ENCODE peak calls at places on chromosomes 16 and 17, in nine cellular contexts. B, G, L, H, I, E, O, S and Y are unnamed samples.

GRCh38 chr17:81388612-81389367 is 6.5 kb upstream of the BAHCC1 start:
- DNase-seq in B (no peak), G (no peak), L (peak), H (no peak), I (no peak), E (no peak), O (no peak), S (no peak), Y (no peak)

GRCh38 chr17:77414811-77415400 is 274.1 kb downstream of the SEC14L1 start:
- DNase-seq in B (no peak), G (no peak), L (no peak), H (no peak), I (no peak), E (no peak), O (no peak), S (no peak), Y (no peak)

GRCh38 chr16:66928702-66929388 is 3.5 kb upstream of the RRAD start:
- DNase-seq in B (no peak), G (no peak), L (peak), H (peak), I (peak), E (peak), O (no peak), S (no peak), Y (no peak)

GRCh38 chr16:88561485-88562369 is 8.5 kb upstream of the ZC3H18 start:
- DNase-seq in B (no peak), G (no peak), L (peak), H (peak), I (peak), E (peak), O (peak), S (peak), Y (peak)

GRCh38 chr17:50264263-50265113 is 9.8 kb upstream of the TMEM92 start:
- DNase-seq in B (no peak), G (peak), L (peak), H (no peak), I (peak), E (no peak), O (no peak), S (no peak), Y (peak)

GRCh38 chr17:42365136-42365535 is 23.1 kb downstream of the STAT3 start:
- DNase-seq in B (no peak), G (no peak), L (no peak), H (no peak), I (peak), E (no peak), O (no peak), S (no peak), Y (no peak)

GRCh38 chr16:17369441-17369951 is 101.3 kb downstream of the XYLT1 start:
- DNase-seq in B (no peak), G (no peak), L (no peak), H (no peak), I (no peak), E (no peak), O (peak), S (no peak), Y (no peak)

GRCh38 chr17:37191219-37191618 is 184.6 kb upstream of the C17orf78 start:
- DNase-seq in B (no peak), G (no peak), L (no peak), H (peak), I (peak), E (no peak), O (no peak), S (no peak), Y (no peak)

GRCh38 chr16:86791287-86792074 is 213.1 kb downstream of the FOXL1 start:
- DNase-seq in B (no peak), G (no peak), L (no peak), H (peak), I (no peak), E (no peak), O (no peak), S (no peak), Y (no peak)

GRCh38 chr17:27741361-27741861 is 58.9 kb downstream of the NOS2 start:
- DNase-seq in B (peak), G (no peak), L (no peak), H (peak), I (peak), E (peak), O (no peak), S (peak), Y (no peak)

GRCh38 chr17:2393184-2393953 is 7.5 kb downstream of the MNT start:
- DNase-seq in B (peak), G (peak), L (peak), H (peak), I (peak), E (peak), O (peak), S (peak), Y (peak)

GRCh38 chr17:77100009-77100408 is 40.8 kb upstream of the SEC14L1 start:
- DNase-seq in B (peak), G (no peak), L (no peak), H (no peak), I (no peak), E (no peak), O (peak), S (no peak), Y (no peak)

GRCh38 chr17:28812980-28813377 is 29.6 kb downstream of the FAM222B start:
- DNase-seq in B (no peak), G (no peak), L (peak), H (no peak), I (peak), E (no peak), O (no peak), S (peak), Y (no peak)

GRCh38 chr16:6231351-6231750 is 1101.3 kb upstream of the RBFOX1 start:
- DNase-seq in B (no peak), G (no peak), L (no peak), H (no peak), I (no peak), E (no peak), O (no peak), S (no peak), Y (no peak)

GRCh38 chr17:8488931-8489330 is 53.2 kb downstream of the NDEL1 start:
- DNase-seq in B (peak), G (peak), L (no peak), H (peak), I (peak), E (peak), O (peak), S (peak), Y (no peak)

GRCh38 chr17:11935734-11936406 is 61.4 kb downstream of the ZNF18 start:
- DNase-seq in B (no peak), G (no peak), L (peak), H (peak), I (peak), E (peak), O (peak), S (peak), Y (peak)

GRCh38 chr16:4979164-4979563 is 21.0 kb downstream of the SEC14L5 start:
- DNase-seq in B (no peak), G (no peak), L (no peak), H (no peak), I (no peak), E (no peak), O (no peak), S (no peak), Y (no peak)

GRCh38 chr17:29007456-29008455 is 1.9 kb upstream of the SEZ6 start:
- DNase-seq in B (no peak), G (no peak), L (no peak), H (no peak), I (peak), E (peak), O (no peak), S (peak), Y (no peak)

GRCh38 chr17:59825533-59826316 is 67.0 kb downstream of the TUBD1 start:
- DNase-seq in B (no peak), G (no peak), L (no peak), H (peak), I (peak), E (peak), O (no peak), S (peak), Y (no peak)

GRCh38 chr17:29577778-29578211 is 9.3 kb downstream of the TP53I13 start:
- DNase-seq in B (no peak), G (peak), L (no peak), H (peak), I (peak), E (no peak), O (peak), S (no peak), Y (peak)

GRCh38 chr16:67155305-67156145 is 4.2 kb downstream of the TRADD start:
- DNase-seq in B (no peak), G (peak), L (peak), H (peak), I (peak), E (peak), O (peak), S (peak), Y (peak)

GRCh38 chr16:17828012-17828411 is 357.3 kb upstream of the XYLT1 start:
- DNase-seq in B (no peak), G (no peak), L (no peak), H (peak), I (peak), E (peak), O (no peak), S (no peak), Y (no peak)

GRCh38 chr16:17346774-17347569 is 123.8 kb downstream of the XYLT1 start:
- DNase-seq in B (no peak), G (no peak), L (no peak), H (no peak), I (no peak), E (no peak), O (no peak), S (no peak), Y (no peak)

GRCh38 chr16:2763173-2763572 is 10.7 kb downstream of the SRRM2 start:
- DNase-seq in B (no peak), G (no peak), L (no peak), H (no peak), I (no peak), E (no peak), O (no peak), S (no peak), Y (no peak)

GRCh38 chr16:2766430-2767139 is 10.5 kb downstream of the ELOB start:
- DNase-seq in B (no peak), G (no peak), L (no peak), H (no peak), I (no peak), E (no peak), O (no peak), S (no peak), Y (no peak)

GRCh38 chr16:2765462-2766404 is 11.3 kb downstream of the ELOB start:
- DNase-seq in B (no peak), G (no peak), L (no peak), H (no peak), I (no peak), E (no peak), O (no peak), S (no peak), Y (no peak)

GRCh38 chr16:2762711-2763110 is 10.3 kb downstream of the SRRM2 start:
- DNase-seq in B (no peak), G (no peak), L (no peak), H (no peak), I (no peak), E (no peak), O (no peak), S (no peak), Y (no peak)

DNA sequence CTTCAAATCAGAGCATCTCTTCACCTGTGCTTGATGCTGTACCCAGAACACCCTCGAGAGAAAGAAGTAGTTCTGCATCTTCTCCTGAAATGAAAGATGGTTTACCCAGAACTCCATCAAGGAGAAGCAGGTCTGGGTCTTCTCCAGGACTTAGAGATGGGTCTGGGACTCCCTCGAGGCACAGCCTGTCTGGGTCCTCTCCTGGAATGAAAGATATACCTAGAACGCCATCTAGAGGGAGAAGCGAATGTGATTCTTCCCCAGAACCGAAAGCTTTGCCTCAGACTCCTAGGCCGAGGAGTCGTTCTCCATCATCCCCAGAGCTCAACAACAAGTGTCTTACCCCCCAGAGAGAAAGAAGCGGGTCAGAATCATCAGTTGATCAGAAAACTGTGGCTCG is 12.3 kb downstream of the SRRM2 start:
- DNase-seq in B (no peak), G (no peak), L (no peak), H (no peak), I (no peak), E (no peak), O (no peak), S (no peak), Y (no peak)
- TF ChIP-seq CTCF in B (no peak), G (no peak), L (peak), H (no peak), I (no peak), E (no peak), O (no peak), S (peak), Y (no peak)

GRCh38 chr17:13920413-13920812 is 148.9 kb upstream of the COX10 start:
- DNase-seq in B (no peak), G (no peak), L (no peak), H (no peak), I (no peak), E (no peak), O (no peak), S (no peak), Y (no peak)

GRCh38 chr17:13922885-13923284 is 146.4 kb upstream of the COX10 start:
- DNase-seq in B (no peak), G (no peak), L (no peak), H (no peak), I (no peak), E (no peak), O (no peak), S (no peak), Y (no peak)

GRCh38 chr17:13931111-13931526 is 138.2 kb upstream of the COX10 start:
- DNase-seq in B (no peak), G (no peak), L (no peak), H (peak), I (peak), E (peak), O (peak), S (peak), Y (no peak)

GRCh38 chr17:13921841-13922776 is 147.2 kb upstream of the COX10 start:
- DNase-seq in B (no peak), G (no peak), L (no peak), H (no peak), I (no peak), E (no peak), O (no peak), S (no peak), Y (no peak)

GRCh38 chr17:13925579-13925978 is 143.7 kb upstream of the COX10 start:
- DNase-seq in B (no peak), G (no peak), L (no peak), H (peak), I (no peak), E (peak), O (no peak), S (no peak), Y (no peak)
- TF ChIP-seq CTCF in B (no peak), G (no peak), L (peak), H (no peak), I (no peak), E (peak), O (no peak), S (no peak), Y (no peak)

GRCh38 chr17:82415786-82416185 is 2.4 kb upstream of the HEXD start:
- DNase-seq in B (no peak), G (no peak), L (no peak), H (no peak), I (no peak), E (no peak), O (no peak), S (no peak), Y (no peak)

GRCh38 chr17:82415336-82415735 is 2.8 kb upstream of the HEXD start:
- DNase-seq in B (no peak), G (no peak), L (no peak), H (no peak), I (no peak), E (no peak), O (no peak), S (no peak), Y (no peak)

GRCh38 chr17:82418001-82418986 is at the start of the genes HEXD and OGFOD3:
- DNase-seq in B (peak), G (peak), L (peak), H (peak), I (peak), E (peak), O (peak), S (peak), Y (peak)

GRCh38 chr17:82416264-82416663 is 1.9 kb upstream of the HEXD start:
- DNase-seq in B (no peak), G (no peak), L (no peak), H (no peak), I (no peak), E (no peak), O (no peak), S (no peak), Y (no peak)

GRCh38 chr17:82416771-82417170 is 1.4 kb upstream of the HEXD start:
- DNase-seq in B (no peak), G (no peak), L (no peak), H (no peak), I (no peak), E (no peak), O (no peak), S (no peak), Y (no peak)
- TF ChIP-seq CTCF in B (no peak), G (no peak), L (peak), H (peak), I (peak), E (peak), O (no peak), S (no peak), Y (no peak)

GRCh38 chr17:45306623-45307022 is 10.2 kb downstream of the MAP3K14 start:
- DNase-seq in B (no peak), G (no peak), L (no peak), H (no peak), I (no peak), E (no peak), O (no peak), S (no peak), Y (no peak)
- TF ChIP-seq CTCF in B (no peak), G (no peak), L (peak), H (no peak), I (peak), E (no peak), O (no peak), S (no peak), Y (no peak)

GRCh38 chr17:75693500-75694481 is 26.7 kb downstream of the SAP30BP start:
- DNase-seq in B (no peak), G (no peak), L (peak), H (peak), I (peak), E (peak), O (peak), S (peak), Y (no peak)
- TF ChIP-seq CTCF in B (no peak), G (no peak), L (peak), H (peak), I (no peak), E (no peak), O (no peak), S (peak), Y (no peak)

GRCh38 chr17:46002311-46002972 is 3.4 kb downstream of the STH start:
- DNase-seq in B (peak), G (peak), L (peak), H (peak), I (peak), E (peak), O (peak), S (peak), Y (peak)
- TF ChIP-seq CTCF in B (peak), G (peak), L (peak), H (peak), I (peak), E (peak), O (peak), S (peak), Y (peak)

GRCh38 chr17:19262650-19263620 is 25.8 kb downstream of the EPN2 start:
- DNase-seq in B (no peak), G (no peak), L (no peak), H (no peak), I (peak), E (no peak), O (no peak), S (peak), Y (no peak)

GRCh38 chr17:19263621-19264010 is 26.4 kb downstream of the EPN2 start:
- DNase-seq in B (no peak), G (no peak), L (no peak), H (peak), I (peak), E (peak), O (no peak), S (peak), Y (no peak)

GRCh38 chr17:19264277-19264676 is 27.1 kb downstream of the EPN2 start:
- DNase-seq in B (no peak), G (no peak), L (no peak), H (no peak), I (no peak), E (no peak), O (no peak), S (no peak), Y (no peak)

GRCh38 chr17:19258371-19258770 is 21.2 kb downstream of the EPN2 start:
- DNase-seq in B (no peak), G (no peak), L (no peak), H (no peak), I (no peak), E (no peak), O (no peak), S (no peak), Y (no peak)

DNA sequence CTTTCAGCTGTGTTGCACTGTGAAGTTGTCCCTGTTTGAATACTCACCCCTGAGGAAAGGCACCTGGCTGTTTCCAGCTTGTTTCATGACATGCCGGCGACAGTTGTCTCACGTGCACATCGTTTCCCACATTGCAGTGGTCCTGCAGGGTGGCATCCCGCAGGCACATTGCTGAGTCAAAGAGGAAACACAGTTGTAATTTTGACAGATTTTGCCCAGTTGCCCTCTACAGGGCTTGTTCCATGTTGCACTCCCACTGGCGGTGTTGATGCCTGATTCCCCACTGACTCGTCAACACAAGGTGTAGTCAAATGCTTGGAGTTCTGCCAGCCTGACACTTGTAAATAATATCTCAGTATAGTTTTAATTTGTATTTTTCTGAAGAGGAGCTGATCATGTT is 23.8 kb downstream of the EPN2 start:
- DNase-seq in B (no peak), G (no peak), L (no peak), H (no peak), I (no peak), E (peak), O (no peak), S (peak), Y (no peak)
- TF ChIP-seq CTCF in B (no peak), G (no peak), L (peak), H (peak), I (no peak), E (peak), O (no peak), S (peak), Y (no peak)

DNA sequence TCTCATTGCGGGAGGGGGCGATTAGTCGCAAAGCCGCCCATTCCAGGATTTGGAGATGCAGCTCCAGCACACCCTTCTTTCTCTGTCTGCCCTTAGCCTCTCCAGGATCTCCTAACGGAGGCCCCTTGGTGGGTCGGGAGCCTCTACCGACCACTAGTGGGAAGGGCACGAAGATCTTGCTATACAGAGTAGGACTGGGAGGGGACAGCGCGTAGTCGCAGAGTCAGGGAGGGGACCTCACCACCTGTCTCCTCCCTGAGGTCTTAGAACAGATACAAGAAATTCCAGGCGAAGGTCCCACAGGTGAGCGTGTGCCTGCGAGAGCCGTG is 569 bp upstream of the SMTNL2 start:
- DNase-seq in B (no peak), G (peak), L (peak), H (no peak), I (no peak), E (no peak), O (peak), S (no peak), Y (peak)
- TF ChIP-seq CTCF in B (no peak), G (peak), L (peak), H (peak), I (peak), E (no peak), O (peak), S (no peak), Y (peak)